ENCODE peak calls at places on chromosome 7, in ten cellular contexts. One of them, this sample, is unnamed.

GRCh38 chr7:50449881-50450690 is at the start of gene FIGNL1:
- DNase-seq in choroid plexus epithelial cell: peak; percentile 92
- DNase-seq in posterior vena cava: peak; percentile 92
- DNase-seq in heart left ventricle: peak; percentile 80
- DNase-seq in neural crest cell: peak; percentile 45
- DNase-seq in IMR-90: peak; percentile 68
- DNase-seq in cardiac muscle cell: peak; percentile 69
- DNase-seq in H54: peak; percentile 94
- DNase-seq in GM18507: peak; percentile 82
- DNase-seq in mucosa of gallbladder: peak; percentile 79
- DNase-seq in this sample: peak; percentile 94

GRCh38 chr7:47249361-47249760 is 332.6 kb downstream of the TNS3 start:
- DNase-seq in GM18507: no peak
- DNase-seq in cardiac muscle cell: no peak
- DNase-seq in heart left ventricle: no peak
- DNase-seq in neural crest cell: no peak
- DNase-seq in posterior vena cava: no peak
- DNase-seq in mucosa of gallbladder: no peak
- DNase-seq in H54: no peak
- DNase-seq in choroid plexus epithelial cell: peak; percentile 38
- DNase-seq in IMR-90: no peak
- DNase-seq in this sample: no peak

GRCh38 chr7:141989996-141990395 is 5.7 kb upstream of the MGAM start:
- DNase-seq in mucosa of gallbladder: no peak
- DNase-seq in heart left ventricle: no peak
- DNase-seq in neural crest cell: no peak
- DNase-seq in cardiac muscle cell: no peak
- DNase-seq in choroid plexus epithelial cell: no peak
- DNase-seq in GM18507: no peak
- DNase-seq in H54: no peak
- DNase-seq in IMR-90: no peak
- DNase-seq in posterior vena cava: no peak
- DNase-seq in this sample: no peak

GRCh38 chr7:150877545-150877944 is 25.2 kb downstream of the AOC1 start:
- DNase-seq in heart left ventricle: no peak
- DNase-seq in H54: no peak
- DNase-seq in neural crest cell: no peak
- DNase-seq in cardiac muscle cell: no peak
- DNase-seq in IMR-90: no peak
- DNase-seq in posterior vena cava: no peak
- DNase-seq in GM18507: no peak
- DNase-seq in mucosa of gallbladder: no peak
- DNase-seq in choroid plexus epithelial cell: no peak
- DNase-seq in this sample: no peak

GRCh38 chr7:4556868-4557620 is 125.1 kb upstream of the FOXK1 start:
- DNase-seq in IMR-90: peak; percentile 37
- DNase-seq in heart left ventricle: no peak
- DNase-seq in mucosa of gallbladder: no peak
- DNase-seq in choroid plexus epithelial cell: no peak
- DNase-seq in cardiac muscle cell: no peak
- DNase-seq in neural crest cell: no peak
- DNase-seq in GM18507: no peak
- DNase-seq in H54: no peak
- DNase-seq in posterior vena cava: peak; percentile 34
- DNase-seq in this sample: no peak

GRCh38 chr7:30117886-30118285 is 16.9 kb upstream of the MTURN start:
- DNase-seq in choroid plexus epithelial cell: no peak
- DNase-seq in posterior vena cava: no peak
- DNase-seq in neural crest cell: no peak
- DNase-seq in IMR-90: no peak
- DNase-seq in GM18507: no peak
- DNase-seq in mucosa of gallbladder: no peak
- DNase-seq in cardiac muscle cell: no peak
- DNase-seq in H54: no peak
- DNase-seq in heart left ventricle: no peak
- DNase-seq in this sample: no peak

GRCh38 chr7:36677769-36678435 is 46.4 kb downstream of the AOAH start:
- DNase-seq in mucosa of gallbladder: no peak
- DNase-seq in H54: no peak
- DNase-seq in posterior vena cava: no peak
- DNase-seq in choroid plexus epithelial cell: no peak
- DNase-seq in IMR-90: no peak
- DNase-seq in neural crest cell: no peak
- DNase-seq in heart left ventricle: no peak
- DNase-seq in GM18507: no peak
- DNase-seq in cardiac muscle cell: no peak
- DNase-seq in this sample: no peak

GRCh38 chr7:144019457-144019856 is 19.3 kb downstream of the OR6B1 start:
- DNase-seq in mucosa of gallbladder: no peak
- DNase-seq in cardiac muscle cell: no peak
- DNase-seq in neural crest cell: no peak
- DNase-seq in H54: no peak
- DNase-seq in posterior vena cava: no peak
- DNase-seq in choroid plexus epithelial cell: peak; percentile 97
- DNase-seq in heart left ventricle: peak; percentile 39
- DNase-seq in IMR-90: peak; percentile 91
- DNase-seq in GM18507: no peak
- DNase-seq in this sample: peak; percentile 24

GRCh38 chr7:41710838-41711237 is 7.9 kb upstream of the INHBA start:
- DNase-seq in choroid plexus epithelial cell: no peak
- DNase-seq in GM18507: no peak
- DNase-seq in IMR-90: no peak
- DNase-seq in posterior vena cava: no peak
- DNase-seq in cardiac muscle cell: no peak
- DNase-seq in mucosa of gallbladder: no peak
- DNase-seq in neural crest cell: no peak
- DNase-seq in heart left ventricle: no peak
- DNase-seq in H54: no peak
- DNase-seq in this sample: no peak

GRCh38 chr7:121030308-121030707 is 41.8 kb downstream of the CPED1 start:
- DNase-seq in cardiac muscle cell: no peak
- DNase-seq in H54: no peak
- DNase-seq in heart left ventricle: no peak
- DNase-seq in posterior vena cava: no peak
- DNase-seq in choroid plexus epithelial cell: no peak
- DNase-seq in GM18507: no peak
- DNase-seq in IMR-90: no peak
- DNase-seq in neural crest cell: no peak
- DNase-seq in mucosa of gallbladder: no peak
- DNase-seq in this sample: no peak

This sample was measured in T47D.